ENCODE peak calls at places on chromosomes 1 and 21, in four cellular contexts. K is H1, O is IMR-90, C is mesenchymal stem cell. P is an unnamed sample.

GRCh38 chr1:207805841-207806421 is 54.1 kb downstream of the CD46 start:
- DNase-seq in K (no peak), O (peak), C (peak), P (no peak)

GRCh38 chr1:58620926-58621325 is 43.9 kb upstream of the TACSTD2 start:
- DNase-seq in K (no peak), O (no peak), C (no peak), P (peak)

GRCh38 chr1:165259706-165260105 is 96.8 kb downstream of the LMX1A start:
- DNase-seq in K (no peak), O (no peak), C (no peak), P (no peak)

GRCh38 chr1:155184835-155185782 is 11.5 kb downstream of the TRIM46 start:
- DNase-seq in K (no peak), O (no peak), C (no peak), P (no peak)

GRCh38 chr21:27759091-27759659 is 792.3 kb upstream of the ADAMTS5 start:
- DNase-seq in K (peak), O (no peak), C (peak), P (peak)

GRCh38 chr1:97920832-97921571 is at the start of gene DPYD:
- DNase-seq in K (peak), O (peak), C (peak), P (peak)

GRCh38 chr1:211323156-211324063 is 3.2 kb upstream of the TRAF5 start:
- DNase-seq in K (peak), O (peak), C (peak), P (peak)

GRCh38 chr1:168206111-168206510 is 19.7 kb upstream of the SFT2D2 start:
- DNase-seq in K (no peak), O (no peak), C (no peak), P (no peak)

GRCh38 chr1:32977546-32978087 is 13.0 kb upstream of the RNF19B start:
- DNase-seq in K (no peak), O (no peak), C (no peak), P (no peak)

GRCh38 chr1:228039504-228039903 is 32.7 kb downstream of the WNT3A start:
- DNase-seq in K (peak), O (no peak), C (no peak), P (no peak)

GRCh38 chr1:242199861-242200458 is 201.1 kb upstream of the MAP1LC3C start:
- DNase-seq in K (no peak), O (no peak), C (no peak), P (no peak)

GRCh38 chr1:31483012-31483946 is 70.3 kb downstream of the SERINC2 start:
- DNase-seq in K (no peak), O (peak), C (peak), P (no peak)

GRCh38 chr1:26363549-26364448 is 8.8 kb downstream of the ZNF683 start:
- DNase-seq in K (peak), O (peak), C (peak), P (peak)

GRCh38 chr1:54973205-54973921 is 7.1 kb upstream of the TMEM61 start:
- DNase-seq in K (no peak), O (peak), C (peak), P (peak)

GRCh38 chr21:42698730-42699129 is 45.3 kb downstream of the PDE9A start:
- DNase-seq in K (no peak), O (no peak), C (no peak), P (no peak)

GRCh38 chr1:106978477-106979322 is 77.8 kb upstream of the PRMT6 start:
- DNase-seq in K (no peak), O (peak), C (no peak), P (no peak)

GRCh38 chr1:206855863-206856262 is 9.6 kb upstream of the IL20 start:
- DNase-seq in K (no peak), O (no peak), C (no peak), P (no peak)

GRCh38 chr1:16072616-16073484 is 601 bp downstream of the FAM131C start:
- DNase-seq in K (peak), O (no peak), C (no peak), P (no peak)

GRCh38 chr1:9233241-9233941 is 1.2 kb upstream of the H6PD start:
- DNase-seq in K (no peak), O (peak), C (peak), P (no peak)

GRCh38 chr1:117271129-117271528 is 60.4 kb upstream of the VTCN1 start:
- DNase-seq in K (no peak), O (no peak), C (no peak), P (peak)
- H2BK5ac ChIP-seq in K (no peak), O (no peak), C (no peak), P (peak)

GRCh38 chr1:89823679-89824292 is 3.0 kb downstream of the LRRC8D start:
- DNase-seq in K (no peak), O (no peak), C (no peak), P (no peak)
- H3K9ac ChIP-seq in K (peak), O (peak), C (peak), P (no peak)

GRCh38 chr1:175191654-175192053 is 922 bp downstream of the KIAA0040 start:
- DNase-seq in K (no peak), O (no peak), C (peak), P (peak)
- H3K4me3 ChIP-seq in K (peak), O (peak), C (no peak), P (peak)

GRCh38 chr1:203407301-203407700 is 56.4 kb upstream of the FMOD start:
- DNase-seq in K (no peak), O (no peak), C (no peak), P (no peak)

GRCh38 chr1:203410117-203410900 is 59.4 kb upstream of the FMOD start:
- DNase-seq in K (no peak), O (no peak), C (no peak), P (no peak)

GRCh38 chr1:203406446-203407045 is 55.6 kb upstream of the FMOD start:
- DNase-seq in K (no peak), O (no peak), C (peak), P (no peak)

GRCh38 chr1:203405703-203406430 is 54.9 kb upstream of the FMOD start:
- DNase-seq in K (no peak), O (no peak), C (no peak), P (no peak)

DNA sequence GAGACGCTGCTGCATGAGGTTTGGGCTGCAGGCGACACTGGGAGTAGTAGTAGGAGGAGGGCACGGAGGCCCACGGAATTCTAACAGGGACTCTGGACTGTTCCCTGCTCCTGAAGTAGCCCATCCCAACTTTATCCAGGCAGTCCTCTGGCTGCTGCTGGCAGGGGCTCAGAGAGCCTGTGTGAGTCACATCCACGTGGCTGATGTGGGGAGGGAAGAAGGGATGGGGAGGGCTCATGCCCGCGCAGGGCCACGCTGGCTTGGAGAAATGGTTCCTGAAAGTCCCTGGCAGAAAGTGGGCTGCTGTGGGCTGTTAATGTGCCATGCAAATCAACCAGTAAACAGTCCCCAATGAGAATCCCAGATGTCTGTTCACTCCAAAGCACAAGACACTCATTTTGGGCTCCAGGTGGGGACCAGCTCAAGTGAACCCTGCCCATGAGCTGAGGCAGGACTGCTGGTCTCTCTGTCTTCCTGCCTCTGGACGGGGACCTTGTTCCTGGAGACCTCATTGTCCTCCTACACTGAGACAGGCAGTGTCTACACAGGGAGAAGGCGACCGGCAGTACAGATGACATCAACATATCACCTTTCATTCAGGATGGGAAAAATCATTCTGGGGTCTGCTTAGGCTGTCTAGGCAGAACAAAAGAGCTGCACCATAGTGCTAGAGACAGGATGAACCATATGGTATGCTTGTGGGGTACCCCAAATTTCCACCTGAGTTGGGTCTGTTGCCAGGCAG is 57.7 kb upstream of the FMOD start:
- DNase-seq in K (no peak), O (peak), C (peak), P (peak)
- H2BK5ac ChIP-seq in K (no peak), O (peak), C (no peak), P (no peak)

DNA sequence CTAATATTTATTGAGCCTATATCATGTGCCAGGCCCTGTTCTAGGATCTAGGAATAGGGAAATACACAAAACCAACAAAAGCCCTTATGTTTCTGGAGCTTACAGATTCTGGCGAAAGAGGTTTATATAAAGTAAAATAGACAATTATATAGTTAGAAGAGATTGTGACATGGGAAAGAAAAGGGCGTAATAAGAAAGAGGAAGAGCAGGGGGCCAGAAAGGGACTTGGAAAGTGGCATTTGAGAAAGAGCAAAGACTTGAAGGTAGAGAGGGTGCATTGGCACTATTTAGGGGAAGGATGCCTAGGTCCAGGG is 322.5 kb upstream of the FAM78B start:
- DNase-seq in K (no peak), O (no peak), C (no peak), P (no peak)
- H3K9ac ChIP-seq in K (no peak), O (no peak), C (peak), P (no peak)

DNA sequence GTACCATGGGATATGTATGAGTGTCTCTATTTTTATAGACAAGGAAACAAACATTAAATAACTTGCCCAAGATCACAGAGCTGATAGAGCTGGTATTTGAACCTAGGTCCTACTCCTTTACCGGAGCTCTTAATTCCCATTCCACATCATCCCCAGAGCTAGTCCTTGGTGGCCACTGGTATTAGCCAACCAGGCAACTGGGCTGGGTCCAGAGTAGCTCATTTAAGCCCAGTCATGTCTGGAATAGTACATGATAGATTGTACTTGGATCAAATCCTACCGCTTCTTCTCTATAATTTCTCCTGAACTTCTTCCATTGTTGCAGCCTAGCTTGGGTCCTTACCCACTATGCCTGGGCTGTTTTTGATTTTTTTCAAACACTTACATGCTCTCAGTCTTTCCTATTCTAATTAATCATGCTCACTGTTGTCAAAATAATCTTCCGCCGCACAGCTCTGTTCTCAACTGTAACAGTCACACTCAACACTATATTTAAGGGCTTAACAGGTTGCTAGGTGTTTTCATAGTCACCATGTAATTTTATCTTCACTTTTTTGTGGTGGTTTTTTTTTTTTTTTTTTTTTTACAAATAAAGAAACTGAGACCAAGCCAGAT is 80.2 kb downstream of the COLGALT2 start:
- DNase-seq in K (no peak), O (no peak), C (no peak), P (no peak)
- H3K4me3 ChIP-seq in K (no peak), O (no peak), C (no peak), P (no peak)